ENCODE peak calls at places on chromosomes 13 and 19, in four cellular contexts. R is endothelial cell; B is CD8-positive, alpha-beta T cell; T is glutamatergic neuron. S is an unnamed sample.

GRCh38 chr13:90979059-90979458 is 368.4 kb upstream of the MIR17HG start:
- DNase-seq in R (no peak), T (no peak), B (no peak), S (no peak)

GRCh38 chr13:50526771-50527567 is 316.5 kb downstream of the DLEU7 start:
- DNase-seq in B (no peak), T (no peak), R (no peak), S (no peak)

GRCh38 chr13:102556806-102557205 is 40.0 kb upstream of the TPP2 start:
- DNase-seq in R (no peak), B (no peak), T (no peak), S (no peak)

GRCh38 chr19:31274266-31274963 is 74.8 kb downstream of the TSHZ3 start:
- DNase-seq in R (no peak), B (no peak), T (no peak), S (no peak)

GRCh38 chr19:27393591-27393990 is 1819.4 kb downstream of the UQCRFS1 start:
- DNase-seq in R (no peak), T (no peak), B (no peak), S (no peak)

GRCh38 chr19:46766569-46767317 is 20.5 kb upstream of the STRN4 start:
- DNase-seq in B (no peak), R (peak; percentile 47), T (peak; percentile 36), S (peak; percentile 53)

GRCh38 chr13:24199016-24199415 is 38.5 kb downstream of the SPATA13 start:
- DNase-seq in T (no peak), B (no peak), R (no peak), S (no peak)

GRCh38 chr19:45275370-45275971 is 24.4 kb downstream of the MARK4 start:
- DNase-seq in R (no peak), T (peak; percentile 70), B (no peak), S (no peak)

GRCh38 chr19:13615890-13616289 is 109.6 kb upstream of the CACNA1A start:
- DNase-seq in R (no peak), B (no peak), T (no peak), S (no peak)

GRCh38 chr19:40740747-40741146 is 9.5 kb downstream of the ACTMAP start:
- DNase-seq in R (no peak), B (no peak), T (no peak), S (no peak)

GRCh38 chr13:75771818-75772217 is 135.7 kb downstream of the LMO7 start:
- DNase-seq in T (no peak), B (no peak), R (no peak), S (no peak)

GRCh38 chr13:33455291-33455690 is 169.7 kb upstream of the STARD13 start:
- DNase-seq in R (no peak), T (no peak), B (no peak), S (no peak)

GRCh38 chr19:49056101-49056901 is 1.2 kb downstream of the CGB7 start:
- DNase-seq in B (peak; percentile 30), T (peak; percentile 75), R (peak; percentile 64), S (peak; percentile 83)
- TF ChIP-seq CTCF in B (no peak), T (peak; percentile 34), R (no peak), S (peak; percentile 17)

GRCh38 chr13:64529874-64530485 is 2700.2 kb downstream of the PCDH9 start:
- DNase-seq in T (peak; percentile 18), R (peak; percentile 28), B (no peak), S (peak; percentile 20)
- TF ChIP-seq CTCF in T (peak; percentile 88), R (peak; percentile 96), B (peak; percentile 21), S (peak; percentile 55)

GRCh38 chr19:3821156-3821555 is 35.0 kb upstream of the MATK start:
- DNase-seq in T (no peak), R (no peak), B (no peak), S (no peak)
- TF ChIP-seq CTCF in T (no peak), R (no peak), B (no peak), S (no peak)

GRCh38 chr13:52847682-52848432 is 583 bp downstream of the PCDH8 start:
- DNase-seq in T (peak; percentile 48), R (peak; percentile 9), B (no peak), S (peak; percentile 24)

GRCh38 chr13:52847322-52847681 is 1.1 kb downstream of the PCDH8 start:
- DNase-seq in B (no peak), T (no peak), R (peak; percentile 9), S (no peak)

GRCh38 chr13:52845334-52845761 is 3.1 kb downstream of the PCDH8 start:
- DNase-seq in T (peak; percentile 74), R (peak; percentile 60), B (no peak), S (peak; percentile 35)

GRCh38 chr13:52845766-52846566 is 2.5 kb downstream of the PCDH8 start:
- DNase-seq in T (peak; percentile 91), R (peak; percentile 85), B (no peak), S (peak; percentile 79)

DNA sequence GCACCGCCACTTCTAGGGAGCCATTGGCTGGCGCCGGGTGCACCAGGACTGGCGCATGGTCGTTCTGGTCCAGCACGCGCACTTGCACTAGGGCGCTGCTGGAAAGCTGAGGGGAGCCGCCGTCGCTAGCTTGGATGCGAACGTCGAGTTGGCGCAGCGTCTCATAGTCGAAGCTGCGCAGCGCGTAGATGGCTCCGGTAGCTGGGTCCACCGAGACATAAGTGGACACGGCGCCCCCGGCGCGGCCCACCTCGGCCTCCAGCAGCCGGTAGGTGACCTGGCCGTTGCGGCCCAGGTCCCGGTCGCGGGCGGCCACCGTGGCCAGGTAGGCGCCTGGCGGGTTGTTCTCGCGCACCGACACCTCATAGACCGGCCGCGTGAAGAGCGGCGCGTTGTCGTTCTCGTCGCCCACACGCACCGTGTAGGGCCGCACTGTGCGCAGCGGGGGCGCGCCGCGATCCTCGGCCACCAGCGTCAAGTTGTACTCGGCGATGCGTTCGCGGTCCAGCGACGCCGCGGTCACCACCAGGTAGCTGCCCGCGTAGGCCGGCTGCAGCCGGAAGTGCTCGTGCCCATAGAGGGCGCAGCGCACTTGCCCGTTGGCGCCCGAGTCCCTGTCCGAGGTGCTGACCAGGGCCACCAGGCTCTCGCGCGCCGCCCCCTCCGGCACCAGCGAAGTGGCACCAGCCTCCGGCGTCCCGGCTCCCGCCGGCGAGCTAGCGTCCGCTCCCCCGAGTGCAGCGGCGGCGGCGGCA is 1.7 kb downstream of the PCDH8 start:
- DNase-seq in T (peak; percentile 74), B (no peak), R (peak; percentile 86), S (peak; percentile 97)
- TF ChIP-seq CTCF in T (peak; percentile 18), B (no peak), R (no peak), S (peak; percentile 43)

DNA sequence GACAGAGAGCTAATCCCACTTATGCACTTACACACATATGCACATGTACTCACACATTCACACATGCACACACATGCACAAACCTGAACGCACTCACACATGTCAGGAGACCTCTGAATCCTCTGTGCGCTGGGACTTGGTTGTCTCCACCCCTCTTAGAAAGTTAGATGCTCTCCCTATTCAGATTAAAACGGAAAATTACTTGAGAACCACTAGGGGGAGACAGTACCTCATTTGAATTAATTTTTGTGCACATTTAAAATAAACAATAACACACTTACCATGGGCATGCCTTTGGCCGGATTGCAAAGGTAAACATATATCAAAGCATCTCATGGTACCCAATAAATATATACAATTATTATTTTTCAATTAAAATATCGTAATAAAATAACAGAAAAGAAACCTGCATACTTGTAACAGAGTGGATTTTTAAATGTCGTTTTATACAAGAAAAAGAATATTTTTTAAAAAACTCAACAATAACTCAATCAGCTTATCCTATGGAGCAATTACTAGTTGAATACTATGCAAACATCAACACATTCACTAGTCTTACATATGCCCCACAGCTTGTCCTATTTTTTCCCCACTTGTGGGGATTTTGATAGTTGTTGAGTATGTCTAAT is 9.5 kb upstream of the LILRB4 start:
- DNase-seq in T (no peak), R (no peak), B (no peak), S (no peak)
- TF ChIP-seq CTCF in T (peak; percentile 82), R (no peak), B (peak; percentile 64), S (no peak)

GRCh38 chr19:2523630-2524311 is 47.8 kb downstream of the GADD45B start:
- DNase-seq in B (no peak), T (no peak), R (no peak), S (no peak)
- TF ChIP-seq CTCF in B (no peak), T (no peak), R (no peak), S (peak; percentile 21)

GRCh38 chr19:55146078-55146647 is 2.8 kb downstream of the TNNT1 start:
- DNase-seq in T (no peak), B (no peak), R (no peak), S (peak; percentile 39)
- TF ChIP-seq CTCF in T (peak; percentile 67), B (no peak), R (peak; percentile 65), S (peak; percentile 51)

DNA sequence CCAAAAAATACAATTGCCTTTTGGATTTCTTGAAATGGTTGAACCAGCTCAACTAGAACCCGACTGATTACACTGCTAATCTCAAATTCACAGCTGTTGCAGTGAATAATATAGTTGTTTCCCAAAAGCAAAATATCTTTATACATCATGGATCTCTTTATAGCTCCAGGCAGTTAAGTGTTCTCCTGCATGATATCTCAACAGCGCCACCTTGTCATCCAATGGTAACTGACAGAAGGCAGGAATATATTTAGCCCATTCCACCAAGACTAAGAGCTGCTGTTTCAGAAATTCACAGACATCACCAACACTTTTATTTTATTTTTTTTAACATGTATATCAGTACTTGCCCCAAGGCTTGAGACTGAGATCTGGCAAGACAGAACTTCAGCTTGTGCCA is 1141.0 kb upstream of the PRR20A start:
- DNase-seq in R (peak; percentile 9), T (no peak), B (no peak), S (no peak)
- TF ChIP-seq CTCF in R (no peak), T (no peak), B (no peak), S (peak; percentile 21)

GRCh38 chr19:5892772-5893275 is 10.8 kb downstream of the NDUFA11 start:
- DNase-seq in T (no peak), R (no peak), B (no peak), S (no peak)
- TF ChIP-seq CTCF in T (peak; percentile 18), R (no peak), B (no peak), S (no peak)

S was measured in nephron progenitor cell.